ENCODE peak calls at places on chromosomes 11 and 22, in five cellular contexts. One of them, this sample, is unnamed.

GRCh38 chr22:19878461-19879247 is 24.0 kb upstream of the GNB1L start:
- DNase-seq in HCT116: no peak
- DNase-seq in GM12878: no peak
- DNase-seq in HepG2: no peak
- DNase-seq in H1: peak
- DNase-seq in this sample: no peak

GRCh38 chr11:1774886-1775285 is 11.2 kb upstream of the CTSD start:
- DNase-seq in HCT116: no peak
- DNase-seq in GM12878: no peak
- DNase-seq in HepG2: no peak
- DNase-seq in H1: no peak
- DNase-seq in this sample: no peak

GRCh38 chr11:3626250-3626960 is 15.4 kb downstream of the ART5 start:
- DNase-seq in HCT116: no peak
- DNase-seq in GM12878: no peak
- DNase-seq in HepG2: no peak
- DNase-seq in H1: peak
- DNase-seq in this sample: peak

GRCh38 chr22:44587004-44587793 is 89.2 kb upstream of the RTL6 start:
- DNase-seq in HCT116: no peak
- DNase-seq in GM12878: no peak
- DNase-seq in HepG2: no peak
- DNase-seq in H1: no peak
- DNase-seq in this sample: no peak

GRCh38 chr11:116249561-116249960 is 523.2 kb downstream of the BUD13 start:
- DNase-seq in HCT116: no peak
- DNase-seq in GM12878: no peak
- DNase-seq in HepG2: no peak
- DNase-seq in H1: no peak
- DNase-seq in this sample: no peak

GRCh38 chr11:134412508-134413333 is 679 bp upstream of the B3GAT1 start:
- DNase-seq in HCT116: no peak
- DNase-seq in GM12878: no peak
- DNase-seq in HepG2: no peak
- DNase-seq in H1: peak
- DNase-seq in this sample: no peak

GRCh38 chr11:69945157-69945556 is 125.9 kb upstream of the FGF3 start:
- DNase-seq in HCT116: no peak
- DNase-seq in GM12878: no peak
- DNase-seq in HepG2: no peak
- DNase-seq in H1: no peak
- DNase-seq in this sample: no peak

GRCh38 chr11:107651672-107652071 is 60.2 kb downstream of the SLN start:
- DNase-seq in HCT116: peak
- DNase-seq in GM12878: no peak
- DNase-seq in HepG2: no peak
- DNase-seq in H1: no peak
- DNase-seq in this sample: no peak

GRCh38 chr11:126114486-126115252 is 52.0 kb upstream of the CDON start:
- DNase-seq in HCT116: no peak
- DNase-seq in GM12878: no peak
- DNase-seq in HepG2: no peak
- DNase-seq in H1: no peak
- DNase-seq in this sample: no peak

GRCh38 chr11:69637956-69638871 is 2.7 kb upstream of the CCND1 start:
- DNase-seq in HCT116: peak
- DNase-seq in GM12878: no peak
- DNase-seq in HepG2: no peak
- DNase-seq in H1: peak
- DNase-seq in this sample: no peak

GRCh38 chr11:107928767-107929507 is 689 bp downstream of the RAB39A start:
- DNase-seq in HCT116: no peak
- DNase-seq in GM12878: no peak
- DNase-seq in HepG2: no peak
- DNase-seq in H1: peak
- DNase-seq in this sample: no peak

GRCh38 chr11:46348566-46348981 is 1.3 kb downstream of the DGKZ start:
- DNase-seq in HCT116: no peak
- DNase-seq in GM12878: no peak
- DNase-seq in HepG2: no peak
- DNase-seq in H1: no peak
- DNase-seq in this sample: no peak

GRCh38 chr11:35618497-35619029 is 303 bp downstream of the FJX1 start:
- DNase-seq in HCT116: no peak
- DNase-seq in GM12878: no peak
- DNase-seq in HepG2: no peak
- DNase-seq in H1: no peak
- DNase-seq in this sample: peak

GRCh38 chr22:29469755-29470154 is 10.3 kb upstream of the NEFH start:
- DNase-seq in HCT116: no peak
- DNase-seq in GM12878: no peak
- DNase-seq in HepG2: no peak
- DNase-seq in H1: no peak
- DNase-seq in this sample: no peak

GRCh38 chr11:93287434-93287833 is 43.1 kb upstream of the DEUP1 start:
- DNase-seq in HCT116: no peak
- DNase-seq in GM12878: no peak
- DNase-seq in HepG2: no peak
- DNase-seq in H1: no peak
- DNase-seq in this sample: no peak

GRCh38 chr11:95568236-95568635 is 221.3 kb downstream of the FAM76B start:
- DNase-seq in HCT116: no peak
- DNase-seq in GM12878: no peak
- DNase-seq in HepG2: no peak
- DNase-seq in H1: no peak
- DNase-seq in this sample: no peak

GRCh38 chr11:94958118-94958517 is 15.2 kb downstream of the CWC15 start:
- DNase-seq in HCT116: no peak
- DNase-seq in GM12878: no peak
- DNase-seq in HepG2: no peak
- DNase-seq in H1: no peak
- DNase-seq in this sample: no peak

GRCh38 chr11:123603666-123604065 is 50.8 kb downstream of the SCN3B start:
- DNase-seq in HCT116: no peak
- DNase-seq in GM12878: no peak
- DNase-seq in HepG2: no peak
- DNase-seq in H1: no peak
- DNase-seq in this sample: no peak

GRCh38 chr11:115996808-115997188 is 492.6 kb upstream of the CADM1 start:
- DNase-seq in HCT116: no peak
- DNase-seq in GM12878: no peak
- DNase-seq in HepG2: no peak
- DNase-seq in H1: no peak
- DNase-seq in this sample: no peak

GRCh38 chr22:28032896-28033295 is 113.8 kb upstream of the PITPNB start:
- DNase-seq in HCT116: no peak
- DNase-seq in GM12878: no peak
- DNase-seq in HepG2: no peak
- DNase-seq in H1: no peak
- DNase-seq in this sample: no peak

GRCh38 chr11:45805305-45806071 is 539 bp downstream of the SLC35C1 start:
- DNase-seq in HCT116: no peak
- DNase-seq in GM12878: no peak
- DNase-seq in HepG2: peak
- DNase-seq in H1: peak
- DNase-seq in this sample: peak

GRCh38 chr11:75312346-75312745 is 39.1 kb downstream of the ARRB1 start:
- DNase-seq in HCT116: no peak
- DNase-seq in GM12878: no peak
- DNase-seq in HepG2: no peak
- DNase-seq in H1: no peak
- DNase-seq in this sample: no peak

GRCh38 chr22:49344196-49344595 is 483.5 kb downstream of the BRD1 start:
- DNase-seq in HCT116: no peak
- DNase-seq in GM12878: no peak
- DNase-seq in HepG2: no peak
- DNase-seq in H1: no peak
- DNase-seq in this sample: no peak

GRCh38 chr22:31099386-31099785 is 8.0 kb downstream of the SELENOM start:
- DNase-seq in HCT116: no peak
- DNase-seq in GM12878: no peak
- DNase-seq in HepG2: no peak
- DNase-seq in H1: no peak
- DNase-seq in this sample: no peak

GRCh38 chr11:7088921-7089320 is at the start of gene RBMXL2:
- DNase-seq in HCT116: no peak
- DNase-seq in GM12878: no peak
- DNase-seq in HepG2: no peak
- DNase-seq in H1: no peak
- DNase-seq in this sample: no peak

DNA sequence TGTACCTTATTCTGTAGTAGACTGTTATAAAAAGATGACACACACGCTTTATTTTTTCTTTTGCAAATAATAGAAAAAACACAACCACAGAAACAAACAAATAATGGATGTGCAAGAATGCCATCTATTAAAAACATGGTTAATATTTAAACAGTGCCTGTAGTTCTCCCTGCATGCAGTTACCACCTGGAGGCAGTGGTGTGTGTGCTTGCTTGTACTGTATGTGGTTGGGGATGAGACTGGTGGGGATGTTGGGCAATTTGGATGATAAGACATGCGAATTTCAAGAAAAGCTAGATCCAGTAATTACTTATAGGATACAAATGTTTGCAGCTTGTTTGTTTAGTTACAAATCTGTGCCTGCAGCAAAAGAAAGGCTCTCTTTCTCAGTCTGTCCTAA is 3.6 kb downstream of the C11orf87 start:
- DNase-seq in HCT116: no peak
- DNase-seq in GM12878: no peak
- DNase-seq in HepG2: no peak
- DNase-seq in H1: no peak
- DNase-seq in this sample: no peak
- TF ChIP-seq ATF3 in HCT116: no peak
- TF ChIP-seq ATF3 in GM12878: no peak
- TF ChIP-seq ATF3 in HepG2: no peak
- TF ChIP-seq ATF3 in H1: no peak
- TF ChIP-seq ATF3 in this sample: no peak

DNA sequence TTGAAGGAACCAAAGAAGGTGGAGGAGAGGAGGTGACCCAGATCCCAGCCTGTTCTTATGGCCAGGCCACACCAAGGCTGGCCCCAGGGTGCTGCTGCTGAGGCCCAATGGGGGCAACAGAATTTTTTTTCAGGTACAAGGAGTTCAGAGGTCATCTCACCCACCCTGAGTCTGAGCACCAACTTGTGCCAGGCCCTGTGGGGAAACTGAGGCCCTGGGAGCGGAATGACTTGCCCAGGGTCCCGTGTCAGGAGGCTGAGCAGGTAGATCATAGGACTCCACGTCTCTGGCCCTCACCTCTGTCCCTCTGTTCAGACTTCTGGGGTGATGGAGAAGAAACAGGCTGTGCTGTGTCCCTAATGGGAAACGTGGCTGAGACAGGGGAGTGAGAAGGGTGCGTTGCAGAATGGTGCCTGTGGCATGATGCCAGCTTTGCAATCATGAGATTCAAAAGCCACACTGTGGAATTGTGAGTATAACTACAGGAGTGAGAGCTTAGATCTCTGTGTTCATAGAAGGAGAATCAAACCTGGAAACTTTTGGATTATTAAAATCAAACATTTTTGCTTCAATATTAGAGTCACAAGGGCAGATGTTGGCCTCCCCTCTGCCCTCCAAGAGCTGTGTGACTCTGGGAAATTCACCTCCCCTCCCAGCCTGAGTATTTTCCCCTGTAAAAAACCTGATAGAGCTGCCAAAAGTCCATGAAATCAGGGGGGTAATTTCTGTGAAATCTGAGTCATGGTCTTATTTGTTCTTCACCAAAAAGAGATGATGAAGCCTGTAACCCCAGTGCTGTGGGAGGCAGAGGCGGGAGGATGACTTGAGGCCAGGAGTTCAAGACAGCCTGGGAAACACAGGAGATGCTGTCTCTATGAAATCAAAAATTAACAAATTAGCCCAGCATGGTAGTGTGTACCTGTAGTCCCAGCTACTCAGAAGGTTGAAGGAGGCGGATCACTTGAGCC is 874 bp downstream of the APOL1 start:
- DNase-seq in HCT116: no peak
- DNase-seq in GM12878: no peak
- DNase-seq in HepG2: no peak
- DNase-seq in H1: no peak
- DNase-seq in this sample: peak
- TF ChIP-seq POLR2A in HCT116: no peak
- TF ChIP-seq POLR2A in GM12878: no peak
- TF ChIP-seq POLR2A in HepG2: no peak
- TF ChIP-seq POLR2A in H1: no peak
- TF ChIP-seq POLR2A in this sample: no peak

GRCh38 chr11:102230186-102230585 is 87.1 kb upstream of the BIRC3 start:
- DNase-seq in HCT116: no peak
- DNase-seq in GM12878: no peak
- DNase-seq in HepG2: no peak
- DNase-seq in H1: no peak
- DNase-seq in this sample: no peak
- TF ChIP-seq ATF3 in HCT116: no peak
- TF ChIP-seq ATF3 in GM12878: no peak
- TF ChIP-seq ATF3 in HepG2: no peak
- TF ChIP-seq ATF3 in H1: no peak
- TF ChIP-seq ATF3 in this sample: no peak

GRCh38 chr11:114197799-114198500 is 98.2 kb upstream of the NNMT start:
- DNase-seq in HCT116: no peak
- DNase-seq in GM12878: no peak
- DNase-seq in HepG2: no peak
- DNase-seq in H1: no peak
- DNase-seq in this sample: no peak
- TF ChIP-seq POLR2A in HCT116: no peak
- TF ChIP-seq POLR2A in GM12878: no peak
- TF ChIP-seq POLR2A in HepG2: no peak
- TF ChIP-seq POLR2A in H1: no peak
- TF ChIP-seq POLR2A in this sample: no peak